ENCODE peak calls at places on chromosomes 3 and 15, in eight cellular contexts. O, U, Q, Z, I, A, T and R are unnamed samples.

GRCh38 chr15:39433351-39433750 is 147.5 kb upstream of the THBS1 start:
- DNase-seq in O (no peak), U (no peak), Q (no peak), Z (no peak), I (no peak), A (no peak), T (no peak), R (no peak)

GRCh38 chr15:99711685-99712084 is 21.6 kb downstream of the LYSMD4 start:
- DNase-seq in O (no peak), U (no peak), Q (no peak), Z (no peak), I (peak), A (no peak), T (peak), R (no peak)

GRCh38 chr3:16767006-16767405 is 117.7 kb upstream of the PLCL2 start:
- DNase-seq in O (no peak), U (no peak), Q (no peak), Z (no peak), I (peak), A (no peak), T (no peak), R (peak)

GRCh38 chr3:27667751-27668150 is 54.4 kb downstream of the EOMES start:
- DNase-seq in O (no peak), U (no peak), Q (no peak), Z (no peak), I (no peak), A (no peak), T (no peak), R (no peak)

GRCh38 chr3:174186339-174186984 is 672.7 kb upstream of the NAALADL2 start:
- DNase-seq in O (no peak), U (no peak), Q (no peak), Z (no peak), I (no peak), A (no peak), T (no peak), R (no peak)

GRCh38 chr3:195035345-195036202 is 235.4 kb downstream of the XXYLT1 start:
- DNase-seq in O (no peak), U (no peak), Q (peak), Z (no peak), I (no peak), A (peak), T (no peak), R (no peak)

GRCh38 chr3:536417-536813 is 339.9 kb downstream of the CHL1 start:
- DNase-seq in O (no peak), U (no peak), Q (no peak), Z (no peak), I (no peak), A (no peak), T (no peak), R (no peak)

GRCh38 chr3:126773167-126773566 is 69.1 kb downstream of the CHCHD6 start:
- DNase-seq in O (no peak), U (no peak), Q (no peak), Z (no peak), I (no peak), A (no peak), T (no peak), R (no peak)

GRCh38 chr3:187678869-187679268 is 8.7 kb upstream of the SST start:
- DNase-seq in O (peak), U (no peak), Q (peak), Z (peak), I (peak), A (no peak), T (peak), R (peak)

GRCh38 chr3:8464668-8465067 is 37.0 kb upstream of the LMCD1 start:
- DNase-seq in O (no peak), U (no peak), Q (peak), Z (no peak), I (no peak), A (no peak), T (peak), R (no peak)

GRCh38 chr3:85007195-85008094 is 48.7 kb downstream of the CADM2 start:
- DNase-seq in O (no peak), U (no peak), Q (no peak), Z (no peak), I (no peak), A (no peak), T (no peak), R (peak)

GRCh38 chr15:100170280-100170654 is 171.5 kb downstream of the ADAMTS17 start:
- DNase-seq in O (no peak), U (no peak), Q (no peak), Z (no peak), I (no peak), A (no peak), T (no peak), R (no peak)

GRCh38 chr3:116000315-116000714 is 377.0 kb downstream of the GAP43 start:
- DNase-seq in O (peak), U (peak), Q (no peak), Z (peak), I (peak), A (no peak), T (no peak), R (peak)

GRCh38 chr3:12886106-12886679 is 44.8 kb upstream of the RPL32 start:
- DNase-seq in O (no peak), U (no peak), Q (no peak), Z (no peak), I (no peak), A (no peak), T (peak), R (no peak)

GRCh38 chr15:89772933-89773583 is 3.1 kb upstream of the MESP2 start:
- DNase-seq in O (peak), U (no peak), Q (peak), Z (peak), I (no peak), A (no peak), T (no peak), R (peak)

GRCh38 chr15:68311464-68311835 is 33.9 kb downstream of the FEM1B start:
- DNase-seq in O (no peak), U (no peak), Q (no peak), Z (no peak), I (no peak), A (peak), T (no peak), R (no peak)

GRCh38 chr3:22210693-22211092 is 459.7 kb upstream of the ZNF385D start:
- DNase-seq in O (no peak), U (no peak), Q (no peak), Z (no peak), I (no peak), A (no peak), T (no peak), R (no peak)

GRCh38 chr15:24985224-24985623 is 30.4 kb downstream of the SNRPN start:
- DNase-seq in O (no peak), U (no peak), Q (no peak), Z (no peak), I (no peak), A (no peak), T (no peak), R (no peak)

GRCh38 chr3:197501496-197501878 is 54.3 kb downstream of the BDH1 start:
- DNase-seq in O (peak), U (no peak), Q (no peak), Z (no peak), I (peak), A (no peak), T (no peak), R (peak)

GRCh38 chr15:68383161-68384074 is 48.5 kb downstream of the ITGA11 start:
- DNase-seq in O (peak), U (no peak), Q (peak), Z (peak), I (peak), A (peak), T (peak), R (peak)

GRCh38 chr3:181554233-181554765 is 157.4 kb upstream of the SOX2 start:
- DNase-seq in O (no peak), U (no peak), Q (no peak), Z (no peak), I (no peak), A (no peak), T (no peak), R (no peak)

GRCh38 chr15:52805351-52806283 is 15.5 kb upstream of the ONECUT1 start:
- DNase-seq in O (no peak), U (no peak), Q (peak), Z (no peak), I (no peak), A (peak), T (no peak), R (no peak)

GRCh38 chr3:118972974-118973373 is 61.7 kb downstream of the IGSF11 start:
- DNase-seq in O (no peak), U (no peak), Q (no peak), Z (no peak), I (no peak), A (no peak), T (peak), R (no peak)

GRCh38 chr3:152718810-152719209 is 116.1 kb upstream of the P2RY1 start:
- DNase-seq in O (no peak), U (no peak), Q (no peak), Z (no peak), I (peak), A (no peak), T (no peak), R (no peak)

GRCh38 chr15:31887246-31887645 is 143.1 kb upstream of the CHRNA7 start:
- DNase-seq in O (no peak), U (no peak), Q (peak), Z (no peak), I (no peak), A (no peak), T (no peak), R (no peak)

GRCh38 chr3:20013396-20013795 is 1.3 kb upstream of the PP2D1 start:
- DNase-seq in O (no peak), U (no peak), Q (no peak), Z (no peak), I (no peak), A (no peak), T (no peak), R (no peak)

GRCh38 chr3:151230644-151231043 is 27.6 kb upstream of the GPR171 start:
- DNase-seq in O (no peak), U (no peak), Q (no peak), Z (no peak), I (no peak), A (no peak), T (no peak), R (no peak)

GRCh38 chr3:9224490-9224889 is 25.0 kb downstream of the SRGAP3 start:
- DNase-seq in O (no peak), U (no peak), Q (no peak), Z (no peak), I (peak), A (no peak), T (no peak), R (peak)

GRCh38 chr3:3800076-3800448 is 831 bp downstream of the LRRN1 start:
- DNase-seq in O (no peak), U (no peak), Q (peak), Z (no peak), I (no peak), A (no peak), T (no peak), R (no peak)

GRCh38 chr3:155657161-155657560 is 87.7 kb downstream of the PLCH1 start:
- DNase-seq in O (no peak), U (no peak), Q (no peak), Z (no peak), I (no peak), A (no peak), T (no peak), R (no peak)

GRCh38 chr15:31375772-31376171 is 49.1 kb downstream of the KLF13 start:
- DNase-seq in O (no peak), U (no peak), Q (no peak), Z (no peak), I (no peak), A (no peak), T (no peak), R (no peak)

GRCh38 chr3:71062920-71063767 is 520.4 kb downstream of the FOXP1 start:
- DNase-seq in O (peak), U (no peak), Q (peak), Z (no peak), I (peak), A (no peak), T (no peak), R (peak)

GRCh38 chr3:145448436-145448835 is 712.5 kb downstream of the PLOD2 start:
- DNase-seq in O (no peak), U (no peak), Q (no peak), Z (peak), I (peak), A (no peak), T (no peak), R (no peak)

GRCh38 chr15:79185199-79185598 is 94.6 kb upstream of the RASGRF1 start:
- DNase-seq in O (no peak), U (no peak), Q (peak), Z (peak), I (no peak), A (peak), T (no peak), R (no peak)

GRCh38 chr3:98807011-98807410 is 43.9 kb downstream of the ST3GAL6 start:
- DNase-seq in O (peak), U (no peak), Q (no peak), Z (no peak), I (no peak), A (no peak), T (no peak), R (peak)

GRCh38 chr15:67063689-67064606 is 1.5 kb upstream of the SMAD3 start:
- DNase-seq in O (peak), U (no peak), Q (no peak), Z (peak), I (no peak), A (no peak), T (peak), R (no peak)

GRCh38 chr3:171026584-171027293 is at the start of gene SLC2A2:
- DNase-seq in O (no peak), U (no peak), Q (no peak), Z (no peak), I (no peak), A (no peak), T (no peak), R (no peak)
- H3K4me3 ChIP-seq in O (no peak), U (no peak), Q (no peak), Z (no peak), I (no peak), A (no peak), T (no peak), R (no peak)

GRCh38 chr3:169044341-169045113 is 619.0 kb downstream of the MECOM start:
- DNase-seq in O (peak), U (peak), Q (no peak), Z (no peak), I (peak), A (no peak), T (no peak), R (peak)

DNA sequence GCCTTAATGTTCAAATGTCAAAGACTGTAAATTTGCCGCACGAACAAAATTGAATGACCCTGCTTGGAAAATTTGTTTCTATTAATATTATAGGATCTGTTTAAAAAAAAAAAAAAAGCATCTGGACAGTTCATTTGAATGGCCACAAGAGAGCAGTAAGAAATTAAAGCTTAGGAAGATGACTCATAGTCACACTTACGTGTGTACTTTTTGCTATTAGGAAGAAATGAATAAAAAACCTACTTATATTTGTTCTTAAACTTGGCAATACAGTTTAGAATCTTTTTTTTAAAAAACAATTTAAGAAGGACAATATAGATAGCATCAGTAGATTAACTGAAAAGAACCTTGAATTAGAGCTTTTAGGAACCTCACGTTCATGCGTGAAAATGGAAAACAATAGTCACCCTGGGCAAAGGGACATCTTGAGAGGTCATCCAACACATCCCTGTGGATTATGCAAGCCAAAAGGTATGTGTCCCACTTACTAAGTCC is 621.8 kb downstream of the MECOM start:
- DNase-seq in O (peak), U (peak), Q (peak), Z (peak), I (peak), A (no peak), T (no peak), R (peak)
- TF ChIP-seq CTCF in O (peak), U (peak), Q (peak), Z (peak), I (peak), A (no peak), T (peak), R (peak)

DNA sequence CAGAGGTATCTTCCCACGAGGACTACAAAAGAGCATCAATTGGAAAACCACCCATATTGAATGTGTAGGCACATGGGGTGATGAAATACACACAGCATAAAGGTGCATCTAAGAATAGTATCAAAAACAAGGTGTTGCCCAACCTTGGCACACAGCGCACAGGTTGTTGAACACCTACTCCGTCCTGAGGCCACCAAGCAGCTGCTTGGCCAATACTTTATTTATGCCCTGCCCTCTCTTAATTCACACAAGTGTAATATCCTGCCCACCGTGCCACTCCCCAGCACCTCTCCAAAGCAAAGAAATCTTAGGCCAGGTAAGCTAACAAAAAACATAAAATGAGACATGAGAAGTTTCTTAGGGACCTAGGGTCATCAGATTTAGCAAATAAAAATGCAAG is 31.2 kb downstream of the WWTR1 start:
- DNase-seq in O (no peak), U (no peak), Q (no peak), Z (no peak), I (no peak), A (no peak), T (no peak), R (no peak)
- H3K4me3 ChIP-seq in O (no peak), U (no peak), Q (no peak), Z (no peak), I (no peak), A (no peak), T (no peak), R (no peak)

GRCh38 chr15:34109775-34110663 is 8.1 kb downstream of the PGBD4 start:
- DNase-seq in O (peak), U (peak), Q (peak), Z (peak), I (peak), A (no peak), T (no peak), R (peak)
- TF ChIP-seq CTCF in O (peak), U (peak), Q (peak), Z (peak), I (peak), A (no peak), T (peak), R (peak)